ENCODE peak calls at places on chromosomes 12 and 14, in seven cellular contexts. E is Calu3, J is mammary epithelial cell, Y is GM13976, O is foreskin fibroblast, C is breast epithelium, S is ascending aorta. U is an unnamed sample.

GRCh38 chr12:122980192-122981035 is at the start of gene ARL6IP4:
- DNase-seq in J (peak; percentile 68), E (peak; percentile 74), S (no peak), O (peak; percentile 62), C (no peak), Y (peak; percentile 92), U (peak; percentile 73)

GRCh38 chr12:115135800-115136211 is 451.8 kb upstream of the TBX3 start:
- DNase-seq in O (peak; percentile 69), J (no peak), E (no peak), C (peak; percentile 77), S (no peak), Y (no peak), U (no peak)

GRCh38 chr12:90922068-90922743 is 32.8 kb downstream of the CCER1 start:
- DNase-seq in E (no peak), C (no peak), J (peak; percentile 40), O (no peak), S (no peak), Y (no peak), U (no peak)

GRCh38 chr12:13358391-13358905 is 161.9 kb downstream of the EMP1 start:
- DNase-seq in J (no peak), O (no peak), S (no peak), Y (no peak), C (no peak), E (no peak), U (no peak)

GRCh38 chr14:77498120-77498979 is at the start of gene ISM2:
- DNase-seq in E (peak; percentile 36), J (peak; percentile 34), O (peak; percentile 41), Y (peak; percentile 82), C (no peak), S (no peak), U (peak; percentile 54)

GRCh38 chr14:32307881-32308582 is 21.1 kb upstream of the AKAP6 start:
- DNase-seq in E (peak; percentile 2), S (no peak), C (no peak), Y (no peak), O (no peak), J (peak; percentile 65), U (no peak)

GRCh38 chr14:36183402-36183801 is 6.9 kb upstream of the PTCSC3 start:
- DNase-seq in J (no peak), S (no peak), E (no peak), Y (no peak), C (no peak), O (no peak), U (no peak)

GRCh38 chr14:35556548-35556947 is 22.6 kb downstream of the INSM2 start:
- DNase-seq in C (no peak), Y (no peak), J (no peak), O (no peak), S (no peak), E (no peak), U (no peak)

GRCh38 chr14:70894868-70895267 is 12.4 kb upstream of the PCNX1 start:
- DNase-seq in Y (no peak), E (no peak), S (no peak), O (no peak), C (no peak), J (peak; percentile 43), U (peak; percentile 37)

GRCh38 chr14:106039400-106039799 is 513.0 kb downstream of the TMEM121 start:
- DNase-seq in O (no peak), E (peak; percentile 49), Y (peak; percentile 5), C (no peak), S (no peak), J (no peak), U (peak; percentile 92)

DNA sequence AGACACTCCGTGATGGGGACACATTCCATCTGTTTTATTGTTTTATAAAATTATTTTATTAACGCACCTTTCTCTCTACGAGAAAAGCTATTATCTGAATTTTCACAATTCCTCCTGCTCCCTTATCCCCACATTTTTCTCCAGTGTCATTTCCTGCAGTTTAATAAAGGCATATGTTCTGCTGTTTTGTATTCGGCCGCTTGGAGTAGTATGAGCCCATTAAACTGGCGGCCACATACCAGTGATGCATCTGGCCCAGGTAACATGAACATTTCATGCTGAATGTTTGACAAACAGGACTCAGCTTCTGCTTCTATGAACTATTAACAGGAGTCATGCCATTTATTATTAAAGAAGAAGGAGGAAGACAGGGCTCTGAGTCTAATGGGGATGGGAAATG is 511.0 kb downstream of the TMEM121 start:
- DNase-seq in O (no peak), C (no peak), J (no peak), S (no peak), Y (no peak), E (no peak), U (no peak)
- TF ChIP-seq CTCF in O (no peak), C (no peak), J (no peak), S (no peak), Y (no peak), E (no peak), U (no peak)

GRCh38 chr12:31006416-31007152 is 67.1 kb upstream of the DDX11 start:
- DNase-seq in S (no peak), C (no peak), J (no peak), E (no peak), O (no peak), Y (no peak), U (no peak)

GRCh38 chr12:31007153-31007495 is 66.5 kb upstream of the DDX11 start:
- DNase-seq in Y (no peak), E (no peak), O (no peak), J (no peak), C (no peak), S (no peak), U (no peak)

GRCh38 chr12:31007636-31008175 is 66.0 kb upstream of the DDX11 start:
- DNase-seq in S (no peak), J (no peak), O (no peak), E (no peak), C (no peak), Y (no peak), U (no peak)

GRCh38 chr12:31008961-31009840 is 64.5 kb upstream of the DDX11 start:
- DNase-seq in O (no peak), Y (no peak), J (no peak), E (no peak), C (no peak), S (no peak), U (no peak)

GRCh38 chr12:31008241-31008711 is 65.4 kb upstream of the DDX11 start:
- DNase-seq in Y (no peak), C (no peak), S (no peak), J (no peak), O (no peak), E (no peak), U (no peak)
- TF ChIP-seq CTCF in Y (no peak), C (no peak), S (no peak), J (no peak), O (no peak), E (no peak), U (no peak)

DNA sequence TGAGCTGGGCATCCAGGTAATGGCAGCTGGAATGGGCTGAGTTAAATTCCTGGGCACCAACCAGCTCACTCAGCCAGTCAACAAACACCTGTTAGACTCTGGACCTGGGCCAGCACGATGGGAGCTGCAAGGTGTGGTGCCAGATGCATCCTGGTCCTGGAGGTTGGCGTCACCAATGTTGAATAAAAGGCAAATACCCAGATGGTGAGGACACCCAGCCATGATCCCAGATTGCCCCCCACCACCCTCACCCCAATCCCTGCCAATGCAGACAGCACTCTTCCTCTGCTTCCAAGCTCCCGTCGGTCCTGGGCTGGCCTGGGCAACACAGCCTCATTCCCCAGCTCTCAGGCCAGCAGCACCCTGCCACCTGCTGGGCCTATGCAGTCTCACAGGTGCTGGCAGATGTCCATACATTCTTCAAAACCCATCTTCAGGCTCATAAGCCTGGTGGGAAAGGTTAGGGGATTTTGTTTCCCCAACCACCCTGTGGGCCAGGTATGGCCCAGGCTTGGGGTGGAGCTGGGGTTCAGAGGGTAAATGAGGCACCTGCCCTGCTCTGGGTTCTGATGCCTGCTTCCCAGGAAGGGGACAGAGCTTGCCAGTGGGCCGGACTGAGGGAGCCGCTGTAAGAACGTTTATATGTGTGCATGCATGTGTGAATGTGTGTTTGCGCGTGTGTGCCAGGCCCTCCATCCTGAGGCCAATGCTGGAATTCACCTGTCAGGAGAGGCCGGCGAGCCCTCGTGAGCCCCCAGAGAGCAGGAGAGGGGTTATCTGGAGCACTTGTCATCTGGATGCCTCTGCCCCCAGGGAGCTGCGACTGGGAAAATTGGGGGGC is 58.0 kb downstream of the LGMN start:
- DNase-seq in Y (peak; percentile 67), O (no peak), C (no peak), J (peak; percentile 41), E (peak; percentile 64), S (no peak), U (peak; percentile 28)
- TF ChIP-seq CTCF in Y (peak; percentile 53), O (peak; percentile 56), C (peak; percentile 21), J (peak; percentile 72), E (peak; percentile 41), S (peak; percentile 31), U (no peak)

GRCh38 chr12:69470189-69471094 is at the start of gene FRS2:
- DNase-seq in J (peak; percentile 85), C (peak; percentile 91), O (peak; percentile 89), Y (peak; percentile 96), E (peak; percentile 95), S (peak; percentile 37), U (peak; percentile 93)
- TF ChIP-seq CTCF in J (peak; percentile 24), C (no peak), O (peak; percentile 41), Y (no peak), E (peak; percentile 34), S (peak; percentile 36), U (no peak)

GRCh38 chr14:61610900-61611299 is 84.4 kb upstream of the HIF1A start:
- DNase-seq in E (no peak), Y (no peak), O (no peak), C (no peak), S (no peak), J (no peak), U (no peak)

GRCh38 chr14:61608245-61609142 is 86.8 kb upstream of the HIF1A start:
- DNase-seq in E (no peak), J (no peak), Y (no peak), C (no peak), O (peak; percentile 51), S (no peak), U (no peak)

GRCh38 chr14:61609885-61610284 is 85.4 kb upstream of the HIF1A start:
- DNase-seq in S (no peak), Y (no peak), J (no peak), C (no peak), E (no peak), O (no peak), U (no peak)

GRCh38 chr14:61609143-61609851 is 86.0 kb upstream of the HIF1A start:
- DNase-seq in C (peak; percentile 58), O (peak; percentile 80), J (peak; percentile 50), Y (no peak), S (no peak), E (no peak), U (no peak)

GRCh38 chr14:61607570-61608244 is 87.6 kb upstream of the HIF1A start:
- DNase-seq in E (no peak), O (no peak), J (no peak), S (no peak), C (no peak), Y (no peak), U (peak; percentile 54)
- TF ChIP-seq CTCF in E (no peak), O (no peak), J (no peak), S (no peak), C (no peak), Y (no peak), U (peak; percentile 21)